ENCODE peak calls at places on chromosome 1, in ten cellular contexts. One of them, this sample, is unnamed. For H3K27me3 and H3K36me3, the result is how much of the 10 kb centered on the place peaks cover.

GRCh38 chr1:42195841-42196240 is 31.3 kb upstream of the GUCA2A start:
- DNase-seq in MM.1S: no peak
- DNase-seq in endodermal cell: no peak
- DNase-seq in SK-N-SH: no peak
- DNase-seq in GM23248: no peak
- DNase-seq in astrocyte: no peak
- DNase-seq in neural progenitor cell: no peak
- DNase-seq in colonic mucosa: no peak
- DNase-seq in fibroblast of lung: no peak
- DNase-seq in K562: no peak
- DNase-seq in this sample: no peak

GRCh38 chr1:157045251-157046218 is at the start of gene ARHGEF11:
- DNase-seq in neural progenitor cell: peak
- DNase-seq in K562: peak
- DNase-seq in endodermal cell: peak
- DNase-seq in MM.1S: peak
- DNase-seq in fibroblast of lung: peak
- DNase-seq in SK-N-SH: peak
- DNase-seq in colonic mucosa: peak
- DNase-seq in astrocyte: peak
- DNase-seq in GM23248: peak
- DNase-seq in this sample: peak

GRCh38 chr1:99247199-99247598 is 17.1 kb upstream of the PLPPR4 start:
- DNase-seq in endodermal cell: no peak
- DNase-seq in GM23248: no peak
- DNase-seq in K562: no peak
- DNase-seq in MM.1S: no peak
- DNase-seq in neural progenitor cell: no peak
- DNase-seq in colonic mucosa: no peak
- DNase-seq in fibroblast of lung: no peak
- DNase-seq in SK-N-SH: no peak
- DNase-seq in astrocyte: no peak
- DNase-seq in this sample: no peak

GRCh38 chr1:15523104-15523921 is 702 bp downstream of the CASP9 start:
- DNase-seq in neural progenitor cell: no peak
- DNase-seq in K562: no peak
- DNase-seq in astrocyte: peak
- DNase-seq in GM23248: peak
- DNase-seq in endodermal cell: peak
- DNase-seq in SK-N-SH: no peak
- DNase-seq in colonic mucosa: peak
- DNase-seq in fibroblast of lung: peak
- DNase-seq in MM.1S: peak
- DNase-seq in this sample: peak

GRCh38 chr1:15703562-15703961 is 19.4 kb downstream of the PLEKHM2 start:
- DNase-seq in GM23248: peak
- DNase-seq in endodermal cell: peak
- DNase-seq in fibroblast of lung: peak
- DNase-seq in MM.1S: no peak
- DNase-seq in K562: no peak
- DNase-seq in colonic mucosa: peak
- DNase-seq in neural progenitor cell: no peak
- DNase-seq in SK-N-SH: no peak
- DNase-seq in astrocyte: peak
- DNase-seq in this sample: peak

GRCh38 chr1:56397409-56397808 is 182.0 kb downstream of the PLPP3 start:
- DNase-seq in MM.1S: no peak
- DNase-seq in fibroblast of lung: no peak
- DNase-seq in GM23248: peak
- DNase-seq in endodermal cell: no peak
- DNase-seq in neural progenitor cell: no peak
- DNase-seq in colonic mucosa: no peak
- DNase-seq in K562: no peak
- DNase-seq in SK-N-SH: no peak
- DNase-seq in astrocyte: no peak
- DNase-seq in this sample: peak

GRCh38 chr1:201705389-201705788 is 123.6 kb upstream of the IPO9 start:
- DNase-seq in colonic mucosa: no peak
- DNase-seq in neural progenitor cell: no peak
- DNase-seq in GM23248: no peak
- DNase-seq in MM.1S: no peak
- DNase-seq in endodermal cell: no peak
- DNase-seq in astrocyte: no peak
- DNase-seq in K562: no peak
- DNase-seq in SK-N-SH: no peak
- DNase-seq in fibroblast of lung: no peak
- DNase-seq in this sample: no peak

GRCh38 chr1:210465150-210465549 is 136.4 kb downstream of the HHAT start:
- DNase-seq in GM23248: no peak
- DNase-seq in fibroblast of lung: no peak
- DNase-seq in astrocyte: no peak
- DNase-seq in K562: no peak
- DNase-seq in MM.1S: no peak
- DNase-seq in colonic mucosa: no peak
- DNase-seq in SK-N-SH: no peak
- DNase-seq in neural progenitor cell: no peak
- DNase-seq in endodermal cell: no peak
- DNase-seq in this sample: no peak

GRCh38 chr1:86541859-86542258 is 5.0 kb upstream of the CLCA4 start:
- DNase-seq in SK-N-SH: no peak
- DNase-seq in neural progenitor cell: no peak
- DNase-seq in MM.1S: no peak
- DNase-seq in endodermal cell: no peak
- DNase-seq in astrocyte: no peak
- DNase-seq in K562: no peak
- DNase-seq in GM23248: no peak
- DNase-seq in colonic mucosa: no peak
- DNase-seq in fibroblast of lung: no peak
- DNase-seq in this sample: no peak

GRCh38 chr1:35326228-35326627 is 57.7 kb downstream of the ZMYM4 start:
- DNase-seq in MM.1S: no peak
- DNase-seq in fibroblast of lung: no peak
- DNase-seq in GM23248: no peak
- DNase-seq in neural progenitor cell: no peak
- DNase-seq in K562: no peak
- DNase-seq in astrocyte: no peak
- DNase-seq in endodermal cell: no peak
- DNase-seq in SK-N-SH: no peak
- DNase-seq in colonic mucosa: no peak
- DNase-seq in this sample: no peak

GRCh38 chr1:35555212-35555584 is 2.0 kb downstream of the KIAA0319L start:
- DNase-seq in astrocyte: peak
- DNase-seq in colonic mucosa: no peak
- DNase-seq in endodermal cell: no peak
- DNase-seq in MM.1S: no peak
- DNase-seq in neural progenitor cell: no peak
- DNase-seq in fibroblast of lung: no peak
- DNase-seq in GM23248: peak
- DNase-seq in SK-N-SH: no peak
- DNase-seq in K562: no peak
- DNase-seq in this sample: no peak

GRCh38 chr1:220013497-220013896 is 32.8 kb downstream of the EPRS1 start:
- DNase-seq in GM23248: peak
- DNase-seq in fibroblast of lung: peak
- DNase-seq in neural progenitor cell: no peak
- DNase-seq in SK-N-SH: no peak
- DNase-seq in endodermal cell: no peak
- DNase-seq in K562: no peak
- DNase-seq in colonic mucosa: no peak
- DNase-seq in MM.1S: peak
- DNase-seq in astrocyte: peak
- DNase-seq in this sample: peak

GRCh38 chr1:220007438-220007837 is 38.9 kb downstream of the EPRS1 start:
- DNase-seq in endodermal cell: no peak
- DNase-seq in neural progenitor cell: no peak
- DNase-seq in GM23248: peak
- DNase-seq in colonic mucosa: no peak
- DNase-seq in MM.1S: no peak
- DNase-seq in SK-N-SH: no peak
- DNase-seq in astrocyte: peak
- DNase-seq in K562: no peak
- DNase-seq in fibroblast of lung: no peak
- DNase-seq in this sample: no peak

GRCh38 chr1:220011620-220012019 is 34.7 kb downstream of the EPRS1 start:
- DNase-seq in K562: no peak
- DNase-seq in fibroblast of lung: no peak
- DNase-seq in endodermal cell: no peak
- DNase-seq in neural progenitor cell: no peak
- DNase-seq in colonic mucosa: no peak
- DNase-seq in MM.1S: no peak
- DNase-seq in SK-N-SH: no peak
- DNase-seq in GM23248: peak
- DNase-seq in astrocyte: no peak
- DNase-seq in this sample: no peak

DNA sequence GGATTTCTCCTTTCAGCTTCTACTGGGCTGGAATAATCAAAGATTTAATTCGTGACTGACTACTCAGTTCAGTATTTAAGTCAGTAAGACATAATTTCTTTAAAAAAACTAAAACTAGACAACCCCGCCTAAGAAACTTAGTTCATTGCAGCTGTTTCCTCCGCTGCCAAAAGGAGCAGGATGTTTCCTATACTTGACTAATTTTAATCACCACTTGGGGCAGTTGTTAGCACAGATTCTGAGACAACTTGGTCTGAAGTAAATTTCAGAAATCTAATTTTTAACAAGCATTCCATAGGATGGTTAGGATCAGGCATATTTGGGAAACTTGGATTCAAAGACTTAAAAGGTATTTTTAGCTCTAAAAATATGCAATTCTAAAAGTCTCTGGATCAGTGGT is 34.0 kb downstream of the EPRS1 start:
- DNase-seq in neural progenitor cell: no peak
- DNase-seq in fibroblast of lung: peak
- DNase-seq in endodermal cell: no peak
- DNase-seq in SK-N-SH: no peak
- DNase-seq in colonic mucosa: no peak
- DNase-seq in K562: no peak
- DNase-seq in GM23248: peak
- DNase-seq in astrocyte: peak
- DNase-seq in MM.1S: peak
- DNase-seq in this sample: peak
- H3K9ac ChIP-seq in neural progenitor cell: no peak
- H3K9ac ChIP-seq in fibroblast of lung: no peak
- H3K9ac ChIP-seq in endodermal cell: no peak
- H3K9ac ChIP-seq in SK-N-SH: no peak
- H3K9ac ChIP-seq in colonic mucosa: no peak
- H3K9ac ChIP-seq in K562: no peak
- H3K9ac ChIP-seq in GM23248: peak
- H3K9ac ChIP-seq in astrocyte: no peak
- H3K9ac ChIP-seq in MM.1S: no peak
- H3K9ac ChIP-seq in this sample: no peak

DNA sequence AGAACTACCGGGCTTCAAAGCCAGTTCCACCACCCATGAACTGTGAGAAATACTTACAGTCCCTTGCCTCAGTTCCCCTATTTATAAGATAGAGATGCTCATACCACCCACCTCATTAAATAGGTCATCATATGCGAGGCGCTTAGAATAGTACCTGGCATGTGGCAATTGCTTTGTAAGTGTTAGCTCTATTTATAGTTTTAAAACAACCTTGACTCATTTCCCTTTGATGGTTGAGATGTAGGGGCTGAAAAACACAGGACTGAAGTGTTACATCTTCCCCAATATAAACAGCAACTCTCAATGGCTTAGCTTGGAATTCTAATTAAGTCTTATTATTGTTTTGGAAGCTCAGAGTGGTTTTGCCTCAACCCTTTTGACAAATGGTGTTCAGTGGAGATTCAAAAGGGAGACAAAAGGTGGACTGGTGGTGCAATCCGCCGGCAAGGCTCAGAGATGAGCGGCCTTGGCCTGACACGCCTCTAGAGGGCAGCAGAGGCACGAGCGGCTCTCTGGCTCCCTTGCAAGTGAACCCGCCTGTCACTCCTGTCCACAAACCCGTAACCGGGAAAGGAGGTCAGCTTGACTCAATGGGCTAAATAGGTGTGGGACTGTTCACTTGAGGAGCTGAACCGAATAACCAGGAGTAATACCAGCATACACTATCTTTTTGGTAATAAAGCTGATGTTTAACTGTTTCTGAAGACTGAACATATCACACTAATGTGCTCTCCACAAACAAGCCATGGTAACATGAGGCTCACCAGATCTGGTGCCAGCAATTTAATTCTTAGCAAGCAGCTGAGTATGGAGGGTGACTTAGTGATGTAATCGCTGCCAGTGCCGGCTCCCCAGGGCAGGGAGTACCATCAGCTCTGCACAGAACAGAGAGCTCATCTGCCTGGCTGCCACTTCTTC is 19.5 kb upstream of the SMYD2 start:
- DNase-seq in fibroblast of lung: peak
- DNase-seq in neural progenitor cell: peak
- DNase-seq in astrocyte: peak
- DNase-seq in colonic mucosa: peak
- DNase-seq in K562: peak
- DNase-seq in GM23248: peak
- DNase-seq in SK-N-SH: peak
- DNase-seq in MM.1S: peak
- DNase-seq in endodermal cell: peak
- DNase-seq in this sample: peak
- H3K27me3 ChIP-seq in fibroblast of lung: under half
- H3K27me3 ChIP-seq in neural progenitor cell: under half
- H3K27me3 ChIP-seq in astrocyte: under half
- H3K27me3 ChIP-seq in colonic mucosa: under half
- H3K27me3 ChIP-seq in K562: under half
- H3K27me3 ChIP-seq in GM23248: under half
- H3K27me3 ChIP-seq in SK-N-SH: under half
- H3K27me3 ChIP-seq in MM.1S: under half
- H3K27me3 ChIP-seq in endodermal cell: under half
- H3K27me3 ChIP-seq in this sample: under half

GRCh38 chr1:117106478-117106877 is 15.1 kb downstream of the TRIM45 start:
- DNase-seq in GM23248: no peak
- DNase-seq in SK-N-SH: no peak
- DNase-seq in fibroblast of lung: no peak
- DNase-seq in MM.1S: no peak
- DNase-seq in neural progenitor cell: no peak
- DNase-seq in endodermal cell: no peak
- DNase-seq in K562: no peak
- DNase-seq in astrocyte: no peak
- DNase-seq in colonic mucosa: no peak
- DNase-seq in this sample: no peak
- H3K36me3 ChIP-seq in GM23248: under half
- H3K36me3 ChIP-seq in SK-N-SH: under half
- H3K36me3 ChIP-seq in fibroblast of lung: under half
- H3K36me3 ChIP-seq in MM.1S: under half
- H3K36me3 ChIP-seq in neural progenitor cell: under half
- H3K36me3 ChIP-seq in endodermal cell: under half
- H3K36me3 ChIP-seq in K562: under half
- H3K36me3 ChIP-seq in astrocyte: under half
- H3K36me3 ChIP-seq in colonic mucosa: under half
- H3K36me3 ChIP-seq in this sample: under half

DNA sequence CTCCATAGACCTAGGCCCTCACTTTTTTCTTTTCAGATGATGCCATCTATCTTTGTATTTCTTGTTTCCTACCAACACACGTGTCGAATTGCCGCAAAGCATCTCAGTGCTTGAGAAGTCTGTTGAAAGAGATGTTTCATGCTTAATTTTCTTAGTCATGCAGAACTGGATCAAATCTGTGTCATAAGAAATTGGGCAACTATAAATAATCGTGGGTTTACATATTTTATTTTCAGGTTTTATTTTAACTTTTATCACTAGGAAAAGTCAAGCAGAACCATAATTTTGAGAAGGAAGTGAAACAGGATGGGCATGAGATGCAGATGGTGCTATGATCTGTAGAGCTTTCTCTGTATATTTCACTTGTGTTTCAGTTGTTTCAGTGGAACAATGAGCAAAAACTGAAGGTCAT is 199.3 kb downstream of the S1PR1 start:
- DNase-seq in colonic mucosa: no peak
- DNase-seq in MM.1S: no peak
- DNase-seq in K562: no peak
- DNase-seq in astrocyte: no peak
- DNase-seq in GM23248: no peak
- DNase-seq in fibroblast of lung: no peak
- DNase-seq in SK-N-SH: no peak
- DNase-seq in neural progenitor cell: no peak
- DNase-seq in endodermal cell: no peak
- DNase-seq in this sample: no peak
- H3K9ac ChIP-seq in colonic mucosa: no peak
- H3K9ac ChIP-seq in MM.1S: no peak
- H3K9ac ChIP-seq in K562: no peak
- H3K9ac ChIP-seq in astrocyte: no peak
- H3K9ac ChIP-seq in GM23248: no peak
- H3K9ac ChIP-seq in fibroblast of lung: no peak
- H3K9ac ChIP-seq in SK-N-SH: no peak
- H3K9ac ChIP-seq in neural progenitor cell: no peak
- H3K9ac ChIP-seq in endodermal cell: no peak
- H3K9ac ChIP-seq in this sample: no peak

This sample was measured in adipocyte.